ENCODE peak calls at places on chromosomes 16 and 17, in eight cellular contexts. H, Z, P, F, Q, I, O and A are unnamed samples.

GRCh38 chr17:45221081-45221996 is at the start of gene FMNL1:
- DNase-seq in H (no peak), Z (no peak), P (no peak), F (peak; percentile 81), Q (peak; percentile 65), I (peak; percentile 68), O (no peak), A (no peak)

GRCh38 chr17:43316522-43317142 is 82.2 kb upstream of the ARL4D start:
- DNase-seq in H (no peak), Z (peak; percentile 55), P (no peak), F (no peak), Q (no peak), I (no peak), O (no peak), A (no peak)

GRCh38 chr17:8941520-8941919 is 24.0 kb downstream of the PIK3R5 start:
- DNase-seq in H (no peak), Z (no peak), P (no peak), F (no peak), Q (no peak), I (no peak), O (no peak), A (no peak)

GRCh38 chr16:50505115-50505514 is 43.1 kb upstream of the NKD1 start:
- DNase-seq in H (no peak), Z (no peak), P (no peak), F (no peak), Q (no peak), I (no peak), O (no peak), A (no peak)

GRCh38 chr16:83211711-83212110 is 584.9 kb downstream of the CDH13 start:
- DNase-seq in H (no peak), Z (no peak), P (no peak), F (no peak), Q (no peak), I (no peak), O (no peak), A (no peak)

GRCh38 chr16:82761858-82762257 is 135.1 kb downstream of the CDH13 start:
- DNase-seq in H (no peak), Z (no peak), P (no peak), F (no peak), Q (no peak), I (no peak), O (no peak), A (no peak)

GRCh38 chr17:34167359-34167758 is 87.7 kb upstream of the CCL2 start:
- DNase-seq in H (no peak), Z (peak; percentile 18), P (no peak), F (no peak), Q (no peak), I (peak; percentile 50), O (no peak), A (no peak)

GRCh38 chr16:71384073-71384724 is 25.7 kb downstream of the CALB2 start:
- DNase-seq in H (no peak), Z (no peak), P (no peak), F (no peak), Q (no peak), I (no peak), O (no peak), A (no peak)

DNA sequence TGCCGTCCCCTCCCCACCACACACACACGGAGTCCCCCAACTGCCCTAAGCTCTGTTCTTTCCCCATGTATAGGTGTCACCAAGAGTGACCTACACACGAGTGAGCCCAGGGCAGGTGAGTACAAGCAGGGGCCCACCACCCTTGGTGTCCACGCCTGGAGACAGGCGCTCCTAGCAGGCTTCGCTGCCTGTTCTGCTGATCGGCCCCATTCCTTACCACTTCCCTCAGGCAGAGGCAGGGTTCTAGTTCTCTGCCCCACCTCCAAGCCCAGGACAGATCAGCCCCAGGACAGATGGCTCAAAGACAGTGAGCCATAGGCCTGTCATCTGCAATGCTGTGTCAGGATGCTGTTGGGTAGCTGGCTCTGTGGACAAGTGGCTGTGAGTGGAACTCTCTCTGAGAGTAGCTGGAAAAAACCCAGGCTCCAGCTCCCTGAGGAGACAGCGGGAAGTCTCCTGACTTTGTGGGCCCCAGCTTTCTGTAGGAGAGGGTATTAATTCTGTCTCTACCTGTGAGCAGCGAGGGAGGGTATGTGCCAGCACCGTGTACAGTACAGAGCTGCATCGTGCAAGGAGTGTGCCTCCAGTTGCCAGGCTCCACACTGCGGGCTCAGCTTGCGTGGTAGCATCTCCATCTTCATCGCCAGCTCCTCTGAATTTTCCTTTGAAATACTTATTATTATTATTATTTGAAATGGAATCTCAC is 897 bp downstream of the TP53I13 start:
- DNase-seq in H (no peak), Z (peak; percentile 17), P (no peak), F (no peak), Q (no peak), I (no peak), O (peak; percentile 47), A (peak; percentile 32)
- H3K27ac ChIP-seq in H (no peak overlapping the region), Z (peak overlapping the region; percentile 93), P (peak overlapping the region; percentile 93), F (peak overlapping the region; percentile 87), Q (peak overlapping the region; percentile 94), I (peak overlapping the region; percentile 87), O (peak overlapping the region; percentile 89), A (no peak overlapping the region)

GRCh38 chr16:48367443-48368049 is 17.7 kb downstream of the SIAH1 start:
- DNase-seq in H (no peak), Z (no peak), P (no peak), F (no peak), Q (no peak), I (no peak), O (no peak), A (no peak)
- H3K4me1 ChIP-seq in H (peaks cover 2% of the 10 kb centered on the region), Z (peaks cover 36% of the 10 kb centered on the region), P (peaks cover 19% of the 10 kb centered on the region), F (peaks cover 17% of the 10 kb centered on the region), Q (no peaks in the 10 kb centered on the region), I (peaks cover 85% of the 10 kb centered on the region), O (peaks cover 19% of the 10 kb centered on the region), A (peaks cover 34% of the 10 kb centered on the region)

DNA sequence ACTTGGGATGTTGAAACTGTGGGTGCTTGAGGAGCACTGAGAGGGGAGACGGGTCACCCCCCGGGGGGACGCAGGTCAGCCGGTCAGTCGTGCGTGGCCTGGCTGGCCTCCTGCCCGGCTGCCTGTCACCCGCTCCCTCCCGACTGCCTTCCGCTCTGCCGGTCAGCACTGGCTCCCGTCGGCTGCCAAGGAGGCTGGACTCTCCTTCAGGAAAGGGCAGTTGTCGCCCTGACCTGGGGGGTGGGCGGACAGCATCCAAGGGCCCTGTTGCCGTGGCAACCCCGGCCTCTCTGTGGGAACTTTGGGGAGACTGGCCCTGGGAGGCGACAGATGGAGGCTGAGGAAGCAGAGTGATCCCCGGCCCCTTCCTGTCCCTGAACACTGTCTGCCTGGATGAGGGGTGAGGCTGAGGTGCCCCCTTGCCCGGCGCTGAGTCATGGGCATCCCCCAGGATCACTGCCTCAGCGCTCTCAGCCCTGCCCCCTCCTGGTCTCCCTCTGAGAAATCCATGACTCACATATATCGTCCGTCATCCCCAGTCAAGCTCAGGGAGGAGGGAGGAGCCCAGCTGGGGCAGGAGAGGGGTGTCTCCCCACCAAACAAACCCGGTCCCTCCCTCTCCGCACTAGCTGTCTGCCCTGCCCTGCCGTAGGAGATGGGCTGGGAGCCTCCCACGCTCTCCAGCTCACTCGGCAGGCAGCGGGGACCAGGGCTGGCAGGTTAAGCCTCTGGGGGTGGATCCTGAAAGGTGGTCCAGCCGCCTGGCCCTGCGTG is at the start of gene ADGRG1:
- DNase-seq in H (peak; percentile 65), Z (peak; percentile 47), P (peak; percentile 57), F (peak; percentile 76), Q (peak; percentile 66), I (peak; percentile 72), O (no peak), A (peak; percentile 83)
- TF ChIP-seq CTCF in H (peak; percentile 26), Z (no peak), P (no peak), F (no peak), Q (no peak), I (no peak), O (no peak), A (peak; percentile 56)

GRCh38 chr17:67488161-67488560 is 111.1 kb downstream of the PITPNC1 start:
- DNase-seq in H (no peak), Z (no peak), P (no peak), F (no peak), Q (no peak), I (no peak), O (no peak), A (no peak)

GRCh38 chr17:67489273-67489672 is 112.2 kb downstream of the PITPNC1 start:
- DNase-seq in H (no peak), Z (no peak), P (no peak), F (no peak), Q (no peak), I (no peak), O (no peak), A (no peak)

GRCh38 chr17:67490471-67490870 is 113.4 kb downstream of the PITPNC1 start:
- DNase-seq in H (no peak), Z (no peak), P (no peak), F (no peak), Q (no peak), I (no peak), O (no peak), A (no peak)

GRCh38 chr17:67488768-67489167 is 111.7 kb downstream of the PITPNC1 start:
- DNase-seq in H (no peak), Z (no peak), P (no peak), F (no peak), Q (no peak), I (no peak), O (no peak), A (no peak)

GRCh38 chr17:67487506-67487905 is 110.4 kb downstream of the PITPNC1 start:
- DNase-seq in H (no peak), Z (no peak), P (no peak), F (no peak), Q (no peak), I (no peak), O (no peak), A (no peak)
- H3K27ac ChIP-seq in H (no peak overlapping the region), Z (no peak overlapping the region), P (no peak overlapping the region), F (no peak overlapping the region), Q (no peak overlapping the region), I (peak overlapping the region; percentile 65), O (no peak overlapping the region), A (peak overlapping the region; percentile 35)

GRCh38 chr17:32357615-32358014 is 7.7 kb downstream of the ZNF207 start:
- DNase-seq in H (no peak), Z (no peak), P (no peak), F (no peak), Q (no peak), I (no peak), O (no peak), A (peak; percentile 9)
- H3K4me1 ChIP-seq in H (no peaks in the 10 kb centered on the region), Z (peaks cover 30% of the 10 kb centered on the region), P (peaks cover 31% of the 10 kb centered on the region), F (peaks cover 31% of the 10 kb centered on the region), Q (no peaks in the 10 kb centered on the region), I (peaks cover 83% of the 10 kb centered on the region), O (peaks cover 30% of the 10 kb centered on the region), A (peaks cover 19% of the 10 kb centered on the region)

DNA sequence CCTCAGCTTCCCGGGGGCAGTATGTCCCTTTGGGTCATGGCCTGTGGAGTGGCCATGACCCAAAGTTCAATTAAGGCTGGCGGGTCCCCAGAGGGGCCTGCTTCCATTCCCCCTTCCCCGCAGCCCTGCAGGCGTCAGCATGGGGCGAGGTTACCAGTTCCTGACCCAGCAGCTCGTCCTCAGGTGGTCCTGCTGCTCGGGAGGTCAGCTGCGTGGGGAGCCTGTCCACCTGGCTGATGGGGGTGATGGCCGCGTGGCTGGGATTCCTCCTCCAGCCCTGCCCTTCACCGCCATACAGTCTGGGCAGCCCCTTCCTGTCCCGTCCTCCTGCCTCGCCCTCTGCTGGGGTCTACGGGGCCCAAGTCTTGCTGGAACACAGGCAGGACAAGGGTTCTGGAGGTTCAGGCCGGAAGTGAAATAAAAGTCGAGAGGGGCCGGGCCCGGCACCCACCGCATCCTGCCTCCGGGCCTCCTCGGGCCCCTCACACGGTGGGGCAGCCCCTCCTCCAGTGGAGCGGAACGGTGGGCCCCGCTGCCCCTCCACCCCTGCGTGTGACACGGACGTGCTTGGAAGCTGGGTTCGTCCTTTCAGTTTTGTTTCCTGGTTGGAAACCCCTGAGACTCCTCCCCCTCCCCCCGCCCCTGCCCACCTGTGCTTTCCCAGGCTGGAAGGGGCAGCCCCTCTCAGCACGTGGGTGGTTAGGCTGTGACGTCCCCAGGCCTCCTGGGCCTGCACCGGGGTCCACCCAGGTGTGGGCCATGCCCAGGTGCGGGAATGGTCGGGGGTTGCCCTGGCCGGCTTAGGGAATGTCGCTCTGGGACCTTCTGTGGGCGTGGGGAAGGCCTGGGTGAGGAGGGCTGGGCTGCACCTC is 6.8 kb downstream of the UBALD2 start:
- DNase-seq in H (no peak), Z (peak; percentile 66), P (no peak), F (no peak), Q (no peak), I (peak; percentile 58), O (peak; percentile 77), A (no peak)
- TF ChIP-seq CTCF in H (no peak), Z (no peak), P (no peak), F (no peak), Q (no peak), I (no peak), O (no peak), A (no peak)